ENCODE peak calls at places on chromosomes 6 and 20, in four cellular contexts. U, R, M and E are unnamed samples.

GRCh38 chr6:158631678-158632537 is 12.6 kb downstream of the DYNLT1 start:
- DNase-seq in M (peak), R (no peak), U (peak), E (peak)

GRCh38 chr6:77633471-77633870 is 19.4 kb upstream of the MEI4 start:
- DNase-seq in M (no peak), R (no peak), U (no peak), E (no peak)

GRCh38 chr6:24394061-24394460 is 8.7 kb upstream of the MRS2 start:
- DNase-seq in M (no peak), R (no peak), U (no peak), E (no peak)

GRCh38 chr6:10202581-10202980 is 212.3 kb downstream of the TFAP2A start:
- DNase-seq in R (no peak), U (no peak), M (no peak), E (no peak)

GRCh38 chr20:45918779-45919535 is 7.0 kb upstream of the PLTP start:
- DNase-seq in R (no peak), U (peak), M (no peak), E (no peak)

GRCh38 chr6:71250050-71250689 is 38.4 kb upstream of the OGFRL1 start:
- DNase-seq in M (no peak), R (no peak), U (peak), E (peak)

GRCh38 chr20:10856237-10856636 is 182.4 kb upstream of the JAG1 start:
- DNase-seq in M (no peak), U (no peak), R (no peak), E (no peak)

GRCh38 chr20:22914291-22914690 is 120.8 kb upstream of the SSTR4 start:
- DNase-seq in U (no peak), M (no peak), R (no peak), E (no peak)

GRCh38 chr6:31621991-31622390 is 1.5 kb downstream of the PRRC2A start:
- DNase-seq in M (no peak), U (peak), R (no peak), E (no peak)

GRCh38 chr6:38533064-38533463 is 106.7 kb downstream of the BTBD9 start:
- DNase-seq in U (no peak), M (no peak), R (no peak), E (no peak)

GRCh38 chr6:97215157-97215769 is 67.8 kb downstream of the MMS22L start:
- DNase-seq in R (peak), U (peak), M (no peak), E (peak)

GRCh38 chr6:51480040-51480439 is 607.4 kb downstream of the PKHD1 start:
- DNase-seq in M (no peak), R (no peak), U (no peak), E (no peak)

GRCh38 chr20:39851459-39851858 is 837.6 kb downstream of the MAFB start:
- DNase-seq in R (no peak), M (no peak), U (peak), E (peak)

GRCh38 chr20:64161595-64162238 is 2.5 kb upstream of the MYT1 start:
- DNase-seq in R (peak), M (no peak), U (peak), E (no peak)

GRCh38 chr20:23235173-23236027 is 115.2 kb upstream of the NXT1 start:
- DNase-seq in R (peak), U (peak), M (peak), E (peak)

GRCh38 chr6:122704086-122704485 is 75.4 kb upstream of the FABP7 start:
- DNase-seq in M (no peak), R (no peak), U (no peak), E (no peak)

GRCh38 chr6:106787327-106788196 is 158.2 kb downstream of the QRSL1 start:
- DNase-seq in U (no peak), R (no peak), M (no peak), E (no peak)

GRCh38 chr20:19784511-19785172 is 26.6 kb downstream of the RIN2 start:
- DNase-seq in R (peak), U (peak), M (no peak), E (peak)

GRCh38 chr20:59812286-59813125 is 120.9 kb downstream of the SYCP2 start:
- DNase-seq in M (peak), U (no peak), R (no peak), E (no peak)

GRCh38 chr6:13005994-13006393 is 289.4 kb downstream of the PHACTR1 start:
- DNase-seq in R (no peak), U (no peak), M (no peak), E (no peak)

GRCh38 chr6:17233531-17233930 is 47.6 kb upstream of the RBM24 start:
- DNase-seq in R (no peak), U (no peak), M (no peak), E (peak)

GRCh38 chr20:11755071-11755881 is 162.4 kb upstream of the BTBD3 start:
- DNase-seq in U (peak), M (no peak), R (no peak), E (no peak)

GRCh38 chr20:59825944-59826759 is 107.3 kb downstream of the SYCP2 start:
- DNase-seq in M (peak), R (no peak), U (no peak), E (peak)

GRCh38 chr6:31125586-31126363 is 5.5 kb upstream of the CDSN start:
- DNase-seq in M (no peak), R (no peak), U (peak), E (peak)

GRCh38 chr6:15244605-15245360 is 1.1 kb upstream of the JARID2 start:
- DNase-seq in M (peak), U (peak), R (peak), E (peak)

GRCh38 chr6:85803721-85804120 is 161.0 kb upstream of the SYNCRIP start:
- DNase-seq in M (no peak), U (no peak), R (no peak), E (no peak)

GRCh38 chr6:105509506-105510331 is 106.8 kb upstream of the PREP start:
- DNase-seq in U (peak), R (peak), M (no peak), E (no peak)
- TF ChIP-seq CTCF in U (peak), R (peak), M (no peak), E (no peak)

DNA sequence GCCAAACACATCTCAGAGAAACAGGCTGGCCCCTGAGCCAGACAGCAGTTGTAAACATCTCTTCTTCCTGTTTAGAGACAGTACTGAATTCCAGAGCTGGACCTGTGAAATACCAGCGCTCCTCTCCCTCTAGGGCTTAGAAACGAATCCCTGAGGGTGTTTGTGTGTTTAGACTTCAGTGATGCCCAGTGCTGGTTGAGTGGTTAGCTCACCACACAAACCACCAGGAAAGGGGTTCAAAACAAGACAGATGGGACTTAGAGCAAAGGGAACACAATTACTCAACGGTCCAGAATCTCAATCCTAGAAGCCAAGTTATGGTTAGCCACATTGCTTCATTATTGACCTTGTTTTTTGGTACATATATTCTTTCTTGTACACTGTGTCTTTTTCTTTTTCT is 108.7 kb upstream of the TMEM170B start:
- DNase-seq in R (no peak), U (peak), M (peak), E (peak)
- TF ChIP-seq CTCF in R (no peak), U (no peak), M (no peak), E (no peak)

DNA sequence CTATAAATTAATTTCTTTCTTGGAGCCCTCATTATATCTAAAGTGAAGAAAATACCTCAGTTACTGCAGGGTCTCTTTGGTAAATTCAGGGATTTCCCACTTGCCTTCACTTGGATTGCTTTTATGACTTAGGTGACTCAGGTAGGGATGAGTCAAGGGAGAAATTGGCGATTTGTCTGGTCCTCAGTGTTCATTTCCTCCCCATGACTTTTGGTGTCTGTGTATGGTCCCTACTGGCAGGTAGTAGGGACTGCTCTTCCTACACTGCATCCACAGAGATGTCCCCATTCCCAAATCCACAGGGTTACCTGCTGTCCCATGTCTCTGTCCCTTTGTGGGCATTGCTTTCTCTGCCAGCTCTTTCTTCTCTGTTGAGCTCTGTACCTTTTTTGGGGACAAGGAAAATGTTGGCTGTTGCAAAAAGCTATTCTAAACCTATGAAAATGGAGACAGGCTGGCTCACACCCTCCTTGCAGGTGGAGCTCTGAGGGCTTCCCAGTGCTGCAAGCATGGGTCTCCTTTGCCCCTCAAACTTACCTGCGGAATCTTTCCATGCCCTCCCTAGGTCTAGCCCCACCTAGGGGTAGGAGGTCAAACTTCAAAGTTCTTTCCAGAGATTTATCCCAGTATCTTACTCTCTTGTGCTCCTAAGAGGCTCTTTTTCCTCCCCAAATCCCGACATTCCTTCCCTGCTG is 211.9 kb downstream of the ZNF217 start:
- DNase-seq in M (no peak), R (no peak), U (no peak), E (no peak)
- TF ChIP-seq CTCF in M (no peak), R (no peak), U (no peak), E (peak)

DNA sequence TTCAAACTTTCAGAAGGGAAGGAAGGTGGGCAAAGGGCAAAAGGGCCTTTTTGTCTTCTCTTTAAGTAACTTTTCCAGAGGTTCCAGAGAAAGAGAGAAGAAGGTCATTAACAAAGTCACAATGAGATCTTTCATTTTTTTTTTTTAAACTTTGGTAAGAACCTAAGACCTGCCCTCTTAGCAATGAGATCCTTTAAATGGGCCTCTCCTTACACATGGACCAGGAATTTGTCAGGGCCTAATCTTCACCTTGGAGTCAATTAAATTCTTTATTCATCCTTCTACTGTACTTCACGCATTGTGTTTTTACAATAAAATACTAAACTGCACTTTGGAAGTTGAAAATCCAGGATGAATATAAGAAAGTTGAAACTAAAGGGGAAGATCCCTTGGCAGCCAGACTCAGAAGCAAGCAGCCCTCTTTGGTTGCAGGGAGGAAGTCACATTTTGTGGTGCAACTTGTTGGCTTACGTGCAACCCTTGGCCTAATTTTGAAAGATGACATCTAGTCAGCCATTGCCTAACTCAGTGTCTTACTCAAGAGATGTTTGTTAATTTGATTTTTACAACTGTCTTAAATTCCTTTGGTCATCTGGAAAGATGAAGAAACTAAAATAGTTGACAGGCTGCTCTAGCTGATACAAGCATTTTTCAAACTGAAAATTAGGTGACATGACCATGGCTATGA is 11.9 kb upstream of the TMEM170B start:
- DNase-seq in M (no peak), U (peak), R (no peak), E (peak)
- TF ChIP-seq CTCF in M (no peak), U (no peak), R (no peak), E (no peak)

GRCh38 chr6:82333781-82334180 is 29.8 kb upstream of the TPBG start:
- DNase-seq in R (no peak), M (no peak), U (no peak), E (no peak)

GRCh38 chr6:82330171-82330804 is 33.3 kb upstream of the TPBG start:
- DNase-seq in R (no peak), U (no peak), M (no peak), E (no peak)

DNA sequence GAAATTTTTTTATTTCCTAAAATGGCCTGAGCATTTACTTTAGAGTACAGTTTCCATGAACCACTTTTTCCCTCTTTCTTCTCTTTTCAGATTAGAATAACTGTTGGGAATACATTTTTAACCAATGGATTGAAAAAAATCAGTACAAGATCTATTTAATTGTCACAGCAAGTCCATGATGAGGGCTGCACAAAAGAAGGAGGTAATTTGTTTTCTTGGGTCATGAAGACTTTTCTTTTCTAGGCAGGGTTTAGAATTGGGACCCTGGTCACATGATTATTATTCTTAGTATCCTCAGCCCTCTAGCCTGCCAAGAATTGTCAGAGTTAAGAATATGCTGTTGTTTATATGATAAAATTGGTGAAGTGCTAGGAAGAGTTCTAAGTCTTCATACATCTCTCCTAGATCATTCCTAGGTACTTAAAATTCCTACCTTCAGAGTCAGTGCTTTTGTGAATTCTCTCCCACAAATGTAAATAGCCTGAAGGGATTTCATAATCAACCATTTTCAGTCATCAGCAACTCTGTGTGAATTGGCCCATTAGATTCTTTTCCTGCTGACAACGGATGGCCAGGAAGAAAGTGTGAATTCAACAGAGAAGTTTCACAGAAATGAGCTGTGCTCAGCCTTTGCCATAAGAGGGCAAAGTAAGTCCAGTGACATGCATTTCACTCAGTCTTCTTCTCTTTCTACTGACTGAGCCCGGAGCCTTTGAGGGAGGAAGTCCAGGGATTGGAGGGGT is 32.4 kb upstream of the TPBG start:
- DNase-seq in U (peak), R (no peak), M (no peak), E (peak)
- TF ChIP-seq CTCF in U (peak), R (no peak), M (no peak), E (peak)